ENCODE peak calls at places on chromosome 21, in six cellular contexts. One of them, this sample, is unnamed.

GRCh38 chr21:37266515-37267221 is 466 bp downstream of the VPS26C start:
- DNase-seq in H1: peak; percentile 74
- DNase-seq in H9: no peak
- DNase-seq in mesenchymal stem cell: peak; percentile 60
- DNase-seq in neuronal stem cell: peak; percentile 35
- DNase-seq in mesendoderm: peak; percentile 73
- DNase-seq in this sample: peak; percentile 42

GRCh38 chr21:41759214-41759840 is 7.5 kb downstream of the RIPK4 start:
- DNase-seq in mesenchymal stem cell: no peak
- DNase-seq in neuronal stem cell: no peak
- DNase-seq in H1: no peak
- DNase-seq in H9: no peak
- DNase-seq in mesendoderm: no peak
- DNase-seq in this sample: no peak

GRCh38 chr21:28111151-28111619 is 881.5 kb downstream of the LTN1 start:
- DNase-seq in H1: no peak
- DNase-seq in neuronal stem cell: no peak
- DNase-seq in mesendoderm: no peak
- DNase-seq in H9: no peak
- DNase-seq in mesenchymal stem cell: peak; percentile 56
- DNase-seq in this sample: peak; percentile 92

GRCh38 chr21:37684115-37684493 is 232.2 kb downstream of the KCNJ6 start:
- DNase-seq in H9: no peak
- DNase-seq in H1: no peak
- DNase-seq in mesenchymal stem cell: no peak
- DNase-seq in mesendoderm: no peak
- DNase-seq in neuronal stem cell: no peak
- DNase-seq in this sample: no peak

GRCh38 chr21:38219049-38219628 is 37.7 kb upstream of the KCNJ15 start:
- DNase-seq in H9: peak; percentile 68
- DNase-seq in mesenchymal stem cell: peak; percentile 75
- DNase-seq in neuronal stem cell: peak; percentile 35
- DNase-seq in H1: peak; percentile 87
- DNase-seq in mesendoderm: peak; percentile 84
- DNase-seq in this sample: peak; percentile 79

GRCh38 chr21:20083336-20083735 is 914.9 kb upstream of the NCAM2 start:
- DNase-seq in neuronal stem cell: no peak
- DNase-seq in H1: no peak
- DNase-seq in H9: no peak
- DNase-seq in mesendoderm: peak; percentile 1
- DNase-seq in mesenchymal stem cell: no peak
- DNase-seq in this sample: no peak

GRCh38 chr21:39504230-39504629 is 52.5 kb downstream of the SH3BGR start:
- DNase-seq in H1: no peak
- DNase-seq in H9: no peak
- DNase-seq in mesendoderm: no peak
- DNase-seq in neuronal stem cell: no peak
- DNase-seq in mesenchymal stem cell: no peak
- DNase-seq in this sample: no peak

GRCh38 chr21:27390384-27390783 is 423.5 kb upstream of the ADAMTS5 start:
- DNase-seq in mesendoderm: no peak
- DNase-seq in mesenchymal stem cell: no peak
- DNase-seq in neuronal stem cell: no peak
- DNase-seq in H1: no peak
- DNase-seq in H9: no peak
- DNase-seq in this sample: no peak

GRCh38 chr21:42302292-42302650 is 12.9 kb downstream of the TFF3 start:
- DNase-seq in H9: no peak
- DNase-seq in neuronal stem cell: no peak
- DNase-seq in mesendoderm: no peak
- DNase-seq in H1: no peak
- DNase-seq in mesenchymal stem cell: no peak
- DNase-seq in this sample: no peak

GRCh38 chr21:25360593-25360992 is 246.7 kb downstream of the MRPL39 start:
- DNase-seq in mesenchymal stem cell: no peak
- DNase-seq in neuronal stem cell: no peak
- DNase-seq in mesendoderm: no peak
- DNase-seq in H1: no peak
- DNase-seq in H9: no peak
- DNase-seq in this sample: no peak

GRCh38 chr21:37225440-37225839 is 41.7 kb downstream of the VPS26C start:
- DNase-seq in H9: no peak
- DNase-seq in mesendoderm: no peak
- DNase-seq in mesenchymal stem cell: no peak
- DNase-seq in H1: peak; percentile 16
- DNase-seq in neuronal stem cell: no peak
- DNase-seq in this sample: no peak

GRCh38 chr21:41972511-41973205 is 18.8 kb upstream of the C2CD2 start:
- DNase-seq in neuronal stem cell: no peak
- DNase-seq in mesenchymal stem cell: no peak
- DNase-seq in H1: peak; percentile 27
- DNase-seq in mesendoderm: no peak
- DNase-seq in H9: no peak
- DNase-seq in this sample: no peak

GRCh38 chr21:38341546-38342012 is 84.8 kb downstream of the KCNJ15 start:
- DNase-seq in H1: no peak
- DNase-seq in mesendoderm: no peak
- DNase-seq in mesenchymal stem cell: no peak
- DNase-seq in neuronal stem cell: no peak
- DNase-seq in H9: no peak
- DNase-seq in this sample: no peak

GRCh38 chr21:35585155-35585554 is 475.2 kb downstream of the SETD4 start:
- DNase-seq in mesendoderm: no peak
- DNase-seq in H9: no peak
- DNase-seq in neuronal stem cell: no peak
- DNase-seq in mesenchymal stem cell: no peak
- DNase-seq in H1: no peak
- DNase-seq in this sample: peak; percentile 37

GRCh38 chr21:15285567-15285966 is 220.8 kb upstream of the NRIP1 start:
- DNase-seq in H1: no peak
- DNase-seq in neuronal stem cell: no peak
- DNase-seq in mesendoderm: no peak
- DNase-seq in H9: no peak
- DNase-seq in mesenchymal stem cell: no peak
- DNase-seq in this sample: no peak

GRCh38 chr21:42097860-42098259 is 26.7 kb downstream of the UMODL1 start:
- DNase-seq in H9: no peak
- DNase-seq in neuronal stem cell: no peak
- DNase-seq in mesenchymal stem cell: peak; percentile 100
- DNase-seq in H1: no peak
- DNase-seq in mesendoderm: no peak
- DNase-seq in this sample: peak; percentile 99

GRCh38 chr21:38308010-38308784 is 51.4 kb downstream of the KCNJ15 start:
- DNase-seq in H1: no peak
- DNase-seq in mesenchymal stem cell: peak; percentile 69
- DNase-seq in H9: no peak
- DNase-seq in neuronal stem cell: no peak
- DNase-seq in mesendoderm: no peak
- DNase-seq in this sample: peak; percentile 12

GRCh38 chr21:26845750-26846035 is 484 bp upstream of the ADAMTS1 start:
- DNase-seq in mesenchymal stem cell: no peak
- DNase-seq in H1: no peak
- DNase-seq in neuronal stem cell: no peak
- DNase-seq in H9: no peak
- DNase-seq in mesendoderm: no peak
- DNase-seq in this sample: no peak

GRCh38 chr21:15222711-15223110 is 157.9 kb upstream of the NRIP1 start:
- DNase-seq in neuronal stem cell: no peak
- DNase-seq in mesendoderm: no peak
- DNase-seq in H9: no peak
- DNase-seq in mesenchymal stem cell: peak; percentile 40
- DNase-seq in H1: no peak
- DNase-seq in this sample: no peak

GRCh38 chr21:42829417-42829816 is 49.9 kb downstream of the WDR4 start:
- DNase-seq in mesendoderm: no peak
- DNase-seq in neuronal stem cell: no peak
- DNase-seq in H1: peak; percentile 37
- DNase-seq in H9: no peak
- DNase-seq in mesenchymal stem cell: no peak
- DNase-seq in this sample: no peak

GRCh38 chr21:34801519-34802132 is 132.8 kb downstream of the CLIC6 start:
- DNase-seq in H9: peak; percentile 59
- DNase-seq in mesendoderm: peak; percentile 68
- DNase-seq in neuronal stem cell: no peak
- DNase-seq in mesenchymal stem cell: no peak
- DNase-seq in H1: no peak
- DNase-seq in this sample: no peak

GRCh38 chr21:14877581-14878228 is 187.1 kb downstream of the NRIP1 start:
- DNase-seq in H9: no peak
- DNase-seq in mesendoderm: no peak
- DNase-seq in neuronal stem cell: no peak
- DNase-seq in H1: no peak
- DNase-seq in mesenchymal stem cell: no peak
- DNase-seq in this sample: peak; percentile 49

GRCh38 chr21:42024261-42024877 is 14.2 kb upstream of the ZBTB21 start:
- DNase-seq in mesendoderm: no peak
- DNase-seq in H9: no peak
- DNase-seq in neuronal stem cell: no peak
- DNase-seq in H1: no peak
- DNase-seq in mesenchymal stem cell: no peak
- DNase-seq in this sample: no peak

GRCh38 chr21:35737899-35738341 is 322.4 kb downstream of the SETD4 start:
- DNase-seq in mesendoderm: no peak
- DNase-seq in H9: no peak
- DNase-seq in H1: no peak
- DNase-seq in neuronal stem cell: no peak
- DNase-seq in mesenchymal stem cell: peak; percentile 77
- DNase-seq in this sample: no peak

GRCh38 chr21:34807146-34807880 is 138.5 kb downstream of the CLIC6 start:
- DNase-seq in mesenchymal stem cell: peak; percentile 99
- DNase-seq in neuronal stem cell: no peak
- DNase-seq in H9: no peak
- DNase-seq in H1: no peak
- DNase-seq in mesendoderm: peak; percentile 87
- DNase-seq in this sample: peak; percentile 97

GRCh38 chr21:42237577-42237976 is 18.6 kb downstream of the ABCG1 start:
- DNase-seq in H9: no peak
- DNase-seq in neuronal stem cell: no peak
- DNase-seq in mesendoderm: no peak
- DNase-seq in mesenchymal stem cell: no peak
- DNase-seq in H1: no peak
- DNase-seq in this sample: no peak

GRCh38 chr21:17446737-17447136 is 66.1 kb upstream of the CXADR start:
- DNase-seq in H1: no peak
- DNase-seq in H9: no peak
- DNase-seq in mesendoderm: no peak
- DNase-seq in neuronal stem cell: no peak
- DNase-seq in mesenchymal stem cell: no peak
- DNase-seq in this sample: no peak

DNA sequence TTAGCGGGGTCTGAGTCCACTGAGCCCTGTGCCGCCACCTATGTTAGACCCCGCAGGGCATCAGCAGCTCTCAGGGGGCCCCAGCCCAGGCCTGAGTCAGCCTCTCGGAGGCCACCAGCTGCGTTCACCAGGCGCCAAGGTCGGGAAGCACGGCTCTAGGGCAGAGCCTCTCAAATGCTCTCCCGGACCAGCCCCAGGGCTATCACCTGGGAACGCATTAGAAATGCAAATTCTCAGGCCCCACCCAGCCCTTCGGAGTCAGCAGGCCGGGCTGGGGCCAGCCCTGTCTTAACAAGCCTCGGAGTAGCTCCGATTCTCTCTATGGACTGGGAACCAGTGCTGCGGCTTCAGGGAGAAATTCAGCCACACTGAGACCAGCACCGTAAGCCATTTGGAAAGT is 37.2 kb upstream of the TSPEAR start:
- DNase-seq in H9: peak; percentile 95
- DNase-seq in mesendoderm: peak; percentile 94
- DNase-seq in mesenchymal stem cell: no peak
- DNase-seq in H1: peak; percentile 80
- DNase-seq in neuronal stem cell: no peak
- DNase-seq in this sample: no peak
- H3K18ac ChIP-seq in H9: peak overlapping the region; percentile 29
- H3K18ac ChIP-seq in mesendoderm: peak overlapping the region; percentile 64
- H3K18ac ChIP-seq in mesenchymal stem cell: no peak overlapping the region
- H3K18ac ChIP-seq in H1: peak overlapping the region; percentile 73
- H3K18ac ChIP-seq in neuronal stem cell: no peak overlapping the region
- H3K18ac ChIP-seq in this sample: no peak overlapping the region

GRCh38 chr21:29298348-29299045 is at the start of gene BACH1:
- DNase-seq in mesenchymal stem cell: peak; percentile 92
- DNase-seq in mesendoderm: peak; percentile 94
- DNase-seq in H9: peak; percentile 91
- DNase-seq in H1: peak; percentile 93
- DNase-seq in neuronal stem cell: peak; percentile 84
- DNase-seq in this sample: peak; percentile 91
- H3K18ac ChIP-seq in mesenchymal stem cell: peak within 1 kb of the TSS; percentile 92
- H3K18ac ChIP-seq in mesendoderm: peak within 1 kb of the TSS; percentile 97
- H3K18ac ChIP-seq in H9: peak within 1 kb of the TSS; percentile 65
- H3K18ac ChIP-seq in H1: peak within 1 kb of the TSS; percentile 89
- H3K18ac ChIP-seq in neuronal stem cell: peak within 1 kb of the TSS; percentile 97
- H3K18ac ChIP-seq in this sample: peak within 1 kb of the TSS; percentile 85

GRCh38 chr21:46208761-46209721 is 19.5 kb downstream of the LSS start:
- DNase-seq in neuronal stem cell: no peak
- DNase-seq in H9: no peak
- DNase-seq in mesenchymal stem cell: no peak
- DNase-seq in H1: no peak
- DNase-seq in mesendoderm: no peak
- DNase-seq in this sample: no peak

GRCh38 chr21:46211786-46212720 is 16.5 kb downstream of the LSS start:
- DNase-seq in H1: no peak
- DNase-seq in mesendoderm: no peak
- DNase-seq in H9: no peak
- DNase-seq in mesenchymal stem cell: no peak
- DNase-seq in neuronal stem cell: no peak
- DNase-seq in this sample: no peak

GRCh38 chr21:46212721-46213484 is 15.7 kb downstream of the LSS start:
- DNase-seq in H1: no peak
- DNase-seq in mesendoderm: no peak
- DNase-seq in neuronal stem cell: no peak
- DNase-seq in H9: no peak
- DNase-seq in mesenchymal stem cell: no peak
- DNase-seq in this sample: no peak

GRCh38 chr21:46210378-46211136 is 18.0 kb downstream of the LSS start:
- DNase-seq in mesendoderm: peak; percentile 22
- DNase-seq in H9: no peak
- DNase-seq in neuronal stem cell: no peak
- DNase-seq in H1: no peak
- DNase-seq in mesenchymal stem cell: no peak
- DNase-seq in this sample: no peak

DNA sequence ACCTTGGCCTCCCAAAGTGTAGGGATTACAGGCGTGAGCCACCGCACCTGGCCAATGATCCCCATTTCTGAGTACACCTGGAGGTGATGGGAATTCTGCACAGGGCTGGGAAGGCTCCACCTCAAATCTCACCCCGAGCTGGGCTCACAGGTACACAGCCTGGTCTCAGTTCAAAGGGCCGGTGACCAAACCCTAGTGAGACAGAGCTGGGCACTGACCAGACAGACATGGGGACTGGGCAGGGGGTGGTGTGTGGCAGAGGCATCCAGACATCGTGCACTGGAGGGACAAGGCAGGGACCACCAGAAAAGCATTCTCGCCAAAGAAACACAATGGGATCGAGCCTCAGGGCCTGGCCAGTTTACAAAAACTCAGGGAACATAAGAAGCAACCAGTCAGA is 17.2 kb downstream of the LSS start:
- DNase-seq in H9: no peak
- DNase-seq in mesendoderm: no peak
- DNase-seq in H1: no peak
- DNase-seq in mesenchymal stem cell: no peak
- DNase-seq in neuronal stem cell: no peak
- DNase-seq in this sample: no peak
- H3K18ac ChIP-seq in H9: no peak overlapping the region
- H3K18ac ChIP-seq in mesendoderm: no peak overlapping the region
- H3K18ac ChIP-seq in H1: no peak overlapping the region
- H3K18ac ChIP-seq in mesenchymal stem cell: no peak overlapping the region
- H3K18ac ChIP-seq in neuronal stem cell: no peak overlapping the region
- H3K18ac ChIP-seq in this sample: no peak overlapping the region

GRCh38 chr21:45819478-45820170 is 161.9 kb upstream of the COL6A1 start:
- DNase-seq in mesenchymal stem cell: no peak
- DNase-seq in mesendoderm: no peak
- DNase-seq in H9: no peak
- DNase-seq in neuronal stem cell: no peak
- DNase-seq in H1: no peak
- DNase-seq in this sample: no peak
- H3K18ac ChIP-seq in mesenchymal stem cell: no peak overlapping the region
- H3K18ac ChIP-seq in mesendoderm: no peak overlapping the region
- H3K18ac ChIP-seq in H9: no peak overlapping the region
- H3K18ac ChIP-seq in neuronal stem cell: no peak overlapping the region
- H3K18ac ChIP-seq in H1: no peak overlapping the region
- H3K18ac ChIP-seq in this sample: peak overlapping the region; percentile 69